ENCODE peak calls at places on chromosomes 3 and 15, in eight cellular contexts. K is nephron progenitor cell; N is CD4-positive, alpha-beta T cell; X is AG10803; S is WERI-Rb-1; I is HepG2; O is cardiac muscle cell; J is GM12865. F is an unnamed sample.
A peak's percentile ranks its signal among the peaks of the same experiment; 100 is the strongest.

GRCh38 chr15:73387507-73388255 is 18.9 kb upstream of the HCN4 start:
- DNase-seq in K (no peak), N (no peak), X (peak; percentile 27), S (no peak), I (no peak), O (peak; percentile 82), J (no peak), F (no peak)

GRCh38 chr3:165444745-165445144 is 248.6 kb upstream of the SLITRK3 start:
- DNase-seq in K (no peak), N (no peak), X (no peak), S (no peak), I (no peak), O (no peak), J (no peak), F (no peak)

GRCh38 chr3:147943265-147943945 is 534.2 kb downstream of the ZIC1 start:
- DNase-seq in K (no peak), N (no peak), X (peak; percentile 89), S (no peak), I (no peak), O (peak; percentile 86), J (no peak), F (no peak)

GRCh38 chr15:92614301-92614700 is 41.3 kb downstream of the FAM174B start:
- DNase-seq in K (no peak), N (no peak), X (no peak), S (no peak), I (no peak), O (no peak), J (no peak), F (no peak)

GRCh38 chr3:43883729-43884396 is 193.1 kb downstream of the ABHD5 start:
- DNase-seq in K (no peak), N (no peak), X (no peak), S (peak; percentile 53), I (no peak), O (no peak), J (no peak), F (no peak)

GRCh38 chr15:52083603-52084002 is 29.0 kb downstream of the BCL2L10 start:
- DNase-seq in K (no peak), N (no peak), X (no peak), S (no peak), I (no peak), O (no peak), J (no peak), F (no peak)

GRCh38 chr15:62766599-62766998 is 275.9 kb upstream of the TPM1 start:
- DNase-seq in K (no peak), N (no peak), X (no peak), S (no peak), I (no peak), O (no peak), J (no peak), F (no peak)

GRCh38 chr15:74622758-74623157 is 7.1 kb downstream of the CLK3 start:
- DNase-seq in K (no peak), N (no peak), X (no peak), S (no peak), I (no peak), O (no peak), J (no peak), F (no peak)

GRCh38 chr3:142853270-142854163 is 35.4 kb downstream of the PCOLCE2 start:
- DNase-seq in K (no peak), N (no peak), X (peak; percentile 38), S (no peak), I (peak; percentile 71), O (peak; percentile 38), J (no peak), F (no peak)

GRCh38 chr3:138594150-138594934 is at the start of gene CEP70:
- DNase-seq in K (peak; percentile 95), N (peak; percentile 89), X (peak; percentile 92), S (peak; percentile 95), I (peak; percentile 94), O (peak; percentile 97), J (peak; percentile 88), F (peak; percentile 85)

DNA sequence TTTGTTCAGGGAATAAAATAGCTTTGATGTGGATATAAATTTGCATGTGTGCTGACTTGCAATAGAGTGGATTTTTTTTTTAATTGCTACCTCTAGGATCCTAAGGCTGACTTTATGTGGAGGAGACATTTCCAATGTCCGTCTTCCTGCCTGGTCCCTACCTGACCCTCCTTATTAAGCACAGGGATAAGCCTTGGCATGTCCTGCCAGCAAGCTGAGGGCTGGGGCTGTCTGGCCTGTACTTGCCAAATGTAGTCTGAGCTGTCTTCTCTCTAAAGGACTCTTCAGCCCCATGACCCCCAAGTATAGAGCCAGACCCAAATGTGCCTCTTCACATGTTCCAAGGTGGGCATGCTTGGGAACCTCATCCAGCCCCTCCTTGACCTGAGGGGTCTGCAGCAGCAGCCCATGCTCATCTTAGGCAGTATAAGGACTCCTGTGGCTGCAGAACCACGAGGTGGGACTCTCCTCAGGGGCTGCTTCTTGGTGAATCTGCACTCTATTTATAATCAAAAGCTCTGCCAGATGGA is 88.8 kb downstream of the CACNA1D start:
- DNase-seq in K (no peak), N (no peak), X (no peak), S (peak; percentile 32), I (no peak), O (no peak), J (no peak), F (no peak)
- TF ChIP-seq CTCF in K (no peak), N (no peak), X (no peak), S (no peak), I (no peak), O (no peak), J (no peak), F (no peak)

DNA sequence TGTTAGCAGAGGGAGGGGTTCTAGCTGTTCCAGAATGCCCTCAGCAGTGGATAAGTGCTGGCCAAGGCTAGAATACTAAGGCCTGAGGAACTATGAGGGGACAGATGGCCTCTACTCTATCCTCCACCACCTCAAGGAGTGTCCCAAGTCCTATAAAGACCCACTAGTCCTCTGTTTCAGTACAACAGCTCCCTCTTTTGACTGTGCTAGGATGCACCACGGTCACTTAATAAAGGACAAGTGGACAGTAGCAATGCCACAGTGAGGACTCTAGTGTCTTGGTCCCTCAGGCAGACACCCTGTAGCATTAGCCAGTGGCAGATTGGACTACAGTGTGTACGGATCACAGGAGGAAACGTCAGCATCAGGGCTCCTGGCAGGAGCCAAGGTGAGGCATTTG is 171.8 kb upstream of the PROK2 start:
- DNase-seq in K (no peak), N (no peak), X (no peak), S (peak; percentile 65), I (no peak), O (no peak), J (no peak), F (no peak)
- TF ChIP-seq CTCF in K (peak; percentile 7), N (no peak), X (no peak), S (peak; percentile 72), I (peak; percentile 45), O (no peak), J (no peak), F (no peak)

DNA sequence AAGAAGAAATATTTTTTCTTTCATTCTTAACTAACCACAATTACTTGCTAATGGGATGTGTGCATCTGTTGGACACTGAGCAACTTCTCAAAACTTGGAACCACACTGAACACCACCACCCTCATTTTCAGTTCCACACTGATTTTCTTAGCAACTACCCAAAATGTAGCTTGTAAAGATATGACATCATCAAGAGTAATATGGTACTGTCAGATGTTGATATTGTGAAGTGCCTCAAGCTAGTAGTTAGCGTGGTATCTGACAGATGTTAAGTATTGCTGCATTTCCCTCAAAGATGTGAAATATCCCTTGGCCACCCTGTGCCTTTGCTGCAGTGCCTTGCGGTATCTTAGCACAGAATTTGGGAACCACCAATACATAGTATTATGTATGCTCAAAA is 9.3 kb downstream of the RFTN1 start:
- DNase-seq in K (no peak), N (no peak), X (peak; percentile 87), S (no peak), I (no peak), O (no peak), J (peak; percentile 93), F (no peak)
- TF ChIP-seq CTCF in K (no peak), N (no peak), X (no peak), S (no peak), I (no peak), O (no peak), J (no peak), F (no peak)

GRCh38 chr15:59360305-59360704 is 12.4 kb downstream of the MYO1E start:
- DNase-seq in K (no peak), N (no peak), X (no peak), S (no peak), I (no peak), O (no peak), J (no peak), F (no peak)
- TF ChIP-seq CTCF in K (peak; percentile 20), N (no peak), X (peak; percentile 16), S (peak; percentile 28), I (no peak), O (peak; percentile 22), J (peak; percentile 34), F (peak; percentile 50)

GRCh38 chr15:85334241-85334640 is 46.2 kb upstream of the AKAP13 start:
- DNase-seq in K (no peak), N (no peak), X (no peak), S (no peak), I (no peak), O (no peak), J (no peak), F (no peak)
- TF ChIP-seq CTCF in K (no peak), N (no peak), X (no peak), S (no peak), I (no peak), O (no peak), J (no peak), F (no peak)

GRCh38 chr3:107833046-107833445 is 257.8 kb downstream of the CD47 start:
- DNase-seq in K (no peak), N (no peak), X (no peak), S (no peak), I (no peak), O (peak; percentile 12), J (no peak), F (no peak)
- TF ChIP-seq CTCF in K (no peak), N (no peak), X (no peak), S (no peak), I (no peak), O (no peak), J (no peak), F (no peak)

GRCh38 chr15:77907824-77908751 is 169.4 kb downstream of the TBC1D2B start:
- DNase-seq in K (no peak), N (peak; percentile 22), X (peak; percentile 54), S (no peak), I (peak; percentile 61), O (peak; percentile 71), J (peak; percentile 61), F (no peak)
- TF ChIP-seq CTCF in K (no peak), N (peak; percentile 29), X (peak; percentile 53), S (no peak), I (peak; percentile 78), O (peak; percentile 67), J (peak; percentile 50), F (no peak)

DNA sequence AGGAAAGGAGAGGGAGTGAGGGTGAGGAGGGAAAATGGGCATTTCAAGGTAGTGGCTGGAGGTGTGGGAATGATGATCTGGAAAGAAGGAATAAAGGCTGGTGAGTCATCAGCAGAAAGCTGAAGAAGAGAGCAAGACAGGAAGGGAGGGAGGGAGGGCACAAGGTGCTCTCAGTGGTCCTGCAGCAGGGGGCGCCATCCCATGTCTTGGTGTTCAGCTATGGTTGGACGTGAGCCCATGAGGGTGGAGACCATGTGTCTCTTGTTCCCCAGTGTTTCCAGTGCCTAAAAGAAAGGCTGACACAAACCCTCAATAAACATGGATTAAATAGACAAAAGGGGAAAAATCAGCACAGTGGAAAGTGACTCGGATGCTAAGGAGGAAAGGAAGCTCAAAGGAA is 228.5 kb downstream of the NTRK3 start:
- DNase-seq in K (no peak), N (no peak), X (no peak), S (peak; percentile 30), I (no peak), O (no peak), J (no peak), F (no peak)
- TF ChIP-seq CTCF in K (no peak), N (no peak), X (no peak), S (no peak), I (no peak), O (no peak), J (no peak), F (no peak)

F was measured in neural crest cell.